ENCODE peak calls at places on chromosomes 7 and 10, in seven cellular contexts. O is natural killer cell, W is esophagus squamous epithelium, Z is uterus, R is cardiac muscle cell, I is left lung, K is RWPE1. A is an unnamed sample.

GRCh38 chr7:69042138-69042537 is 556.1 kb upstream of the AUTS2 start:
- DNase-seq in O (no peak), W (no peak), Z (no peak), R (no peak), I (no peak), K (no peak), A (no peak)

GRCh38 chr7:43112088-43112940 is at the start of gene HECW1:
- DNase-seq in O (no peak), W (no peak), Z (no peak), R (no peak), I (no peak), K (no peak), A (no peak)

GRCh38 chr7:108158766-108159165 is 28.6 kb upstream of the LAMB4 start:
- DNase-seq in O (no peak), W (no peak), Z (no peak), R (peak), I (no peak), K (peak), A (no peak)

GRCh38 chr7:946256-946996 is 8.1 kb downstream of the ADAP1 start:
- DNase-seq in O (no peak), W (no peak), Z (no peak), R (no peak), I (no peak), K (no peak), A (no peak)

GRCh38 chr10:69362471-69362954 is 54.2 kb downstream of the TACR2 start:
- DNase-seq in O (no peak), W (no peak), Z (no peak), R (peak), I (peak), K (peak), A (no peak)

GRCh38 chr7:7438851-7439250 is 96.8 kb downstream of the COL28A1 start:
- DNase-seq in O (no peak), W (no peak), Z (no peak), R (peak), I (no peak), K (peak), A (no peak)

GRCh38 chr7:104902183-104902582 is 111.8 kb upstream of the KMT2E start:
- DNase-seq in O (no peak), W (no peak), Z (no peak), R (no peak), I (no peak), K (no peak), A (no peak)

GRCh38 chr10:131650169-131650705 is 250.6 kb upstream of the PPP2R2D start:
- DNase-seq in O (no peak), W (no peak), Z (no peak), R (no peak), I (no peak), K (no peak), A (no peak)

GRCh38 chr10:87976101-87976743 is 112.8 kb downstream of the PTEN start:
- DNase-seq in O (no peak), W (no peak), Z (no peak), R (peak), I (no peak), K (peak), A (no peak)

GRCh38 chr10:119724630-119725549 is 960 bp upstream of the INPP5F start:
- DNase-seq in O (no peak), W (no peak), Z (no peak), R (peak), I (no peak), K (no peak), A (no peak)

GRCh38 chr7:20227291-20227795 is 10.2 kb upstream of the MACC1 start:
- DNase-seq in O (no peak), W (no peak), Z (no peak), R (no peak), I (no peak), K (no peak), A (no peak)

GRCh38 chr10:11931038-11931437 is 107.9 kb downstream of the PROSER2 start:
- DNase-seq in O (no peak), W (no peak), Z (no peak), R (no peak), I (no peak), K (no peak), A (no peak)

GRCh38 chr7:46485481-46486065 is 564.5 kb upstream of the IGFBP3 start:
- DNase-seq in O (no peak), W (no peak), Z (no peak), R (peak), I (no peak), K (peak), A (no peak)

GRCh38 chr7:22318376-22318775 is 38.6 kb downstream of the RAPGEF5 start:
- DNase-seq in O (no peak), W (no peak), Z (no peak), R (no peak), I (no peak), K (no peak), A (no peak)

GRCh38 chr10:119211176-119211575 is 3.8 kb downstream of the GRK5 start:
- DNase-seq in O (no peak), W (no peak), Z (no peak), R (peak), I (no peak), K (no peak), A (no peak)

GRCh38 chr7:5755704-5756131 is 25.7 kb downstream of the RNF216 start:
- DNase-seq in O (no peak), W (no peak), Z (no peak), R (peak), I (no peak), K (no peak), A (no peak)

GRCh38 chr10:23338155-23338828 is 6.3 kb downstream of the C10orf67 start:
- DNase-seq in O (no peak), W (no peak), Z (no peak), R (peak), I (no peak), K (no peak), A (no peak)

GRCh38 chr10:60427148-60427547 is 37.5 kb upstream of the ANK3 start:
- DNase-seq in O (no peak), W (no peak), Z (no peak), R (no peak), I (no peak), K (no peak), A (no peak)

GRCh38 chr7:121279060-121279620 is 49.7 kb upstream of the WNT16 start:
- DNase-seq in O (no peak), W (no peak), Z (no peak), R (no peak), I (no peak), K (no peak), A (no peak)

GRCh38 chr7:149837620-149838223 is 453 bp upstream of the ZNF862 start:
- DNase-seq in O (no peak), W (no peak), Z (peak), R (no peak), I (peak), K (no peak), A (no peak)

GRCh38 chr10:28219241-28219640 is 83.6 kb downstream of the MPP7 start:
- DNase-seq in O (no peak), W (no peak), Z (no peak), R (peak), I (no peak), K (no peak), A (no peak)

GRCh38 chr7:54985405-54986360 is 33.1 kb upstream of the EGFR start:
- DNase-seq in O (no peak), W (no peak), Z (no peak), R (peak), I (no peak), K (peak), A (no peak)

GRCh38 chr7:140402178-140402835 is 1.6 kb upstream of the RAB19 start:
- DNase-seq in O (no peak), W (no peak), Z (no peak), R (peak), I (no peak), K (peak), A (no peak)

GRCh38 chr7:149558149-149558861 is 60.7 kb upstream of the ZNF746 start:
- DNase-seq in O (no peak), W (no peak), Z (no peak), R (peak), I (peak), K (peak), A (no peak)

GRCh38 chr10:69772933-69773704 is 28.6 kb upstream of the COL13A1 start:
- DNase-seq in O (no peak), W (no peak), Z (no peak), R (no peak), I (no peak), K (no peak), A (no peak)

GRCh38 chr10:119769886-119770285 is 44.0 kb downstream of the INPP5F start:
- DNase-seq in O (no peak), W (no peak), Z (no peak), R (peak), I (no peak), K (peak), A (no peak)

GRCh38 chr7:90625562-90625961 is 29.4 kb downstream of the CDK14 start:
- DNase-seq in O (no peak), W (no peak), Z (peak), R (peak), I (no peak), K (peak), A (no peak)

GRCh38 chr10:27998178-27998953 is 513 bp downstream of the ODAD2 start:
- DNase-seq in O (no peak), W (no peak), Z (no peak), R (peak), I (peak), K (peak), A (peak)

GRCh38 chr10:113034008-113034407 is 84.0 kb downstream of the TCF7L2 start:
- DNase-seq in O (no peak), W (no peak), Z (no peak), R (no peak), I (no peak), K (no peak), A (no peak)

GRCh38 chr10:107767185-107767584 is 602.7 kb upstream of the SORCS1 start:
- DNase-seq in O (no peak), W (no peak), Z (no peak), R (no peak), I (no peak), K (no peak), A (no peak)

GRCh38 chr7:9407816-9408215 is 974.4 kb downstream of the NXPH1 start:
- DNase-seq in O (no peak), W (no peak), Z (no peak), R (no peak), I (no peak), K (peak), A (no peak)

GRCh38 chr7:5525271-5526189 is 101.9 kb upstream of the TNRC18 start:
- DNase-seq in O (no peak), W (no peak), Z (no peak), R (peak), I (no peak), K (no peak), A (no peak)

GRCh38 chr7:28662236-28662635 is 249.9 kb downstream of the CREB5 start:
- DNase-seq in O (no peak), W (no peak), Z (no peak), R (no peak), I (no peak), K (no peak), A (no peak)

GRCh38 chr10:97925308-97925938 is 75.8 kb downstream of the GOLGA7B start:
- DNase-seq in O (no peak), W (no peak), Z (no peak), R (no peak), I (no peak), K (no peak), A (no peak)

DNA sequence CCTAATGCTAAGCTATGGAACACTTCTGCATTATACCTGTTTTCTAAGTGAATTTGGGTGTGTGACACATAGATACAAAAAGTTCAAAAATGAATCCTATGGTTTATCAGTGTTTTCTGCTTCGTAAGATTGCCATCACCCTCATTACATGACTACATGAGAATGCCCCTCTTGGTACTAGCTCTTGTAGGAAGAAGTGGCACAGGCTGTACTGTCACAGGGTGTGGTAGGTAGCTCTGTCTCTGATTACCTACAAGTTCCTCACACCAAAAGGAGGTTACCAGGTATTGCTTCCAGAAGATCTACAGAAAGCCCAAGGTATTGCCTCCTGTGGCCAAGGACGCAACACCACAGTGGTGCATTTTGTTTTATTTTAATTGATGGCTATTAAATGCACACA is 6.4 kb downstream of the OPTN start:
- DNase-seq in O (no peak), W (no peak), Z (no peak), R (no peak), I (no peak), K (no peak), A (no peak)
- TF ChIP-seq CTCF in O (no peak), W (no peak), Z (no peak), R (no peak), I (no peak), K (no peak), A (no peak)

GRCh38 chr7:24891173-24891787 is 88.7 kb downstream of the OSBPL3 start:
- DNase-seq in O (no peak), W (no peak), Z (no peak), R (no peak), I (no peak), K (no peak), A (no peak)

GRCh38 chr7:24889611-24890010 is 90.4 kb downstream of the OSBPL3 start:
- DNase-seq in O (no peak), W (no peak), Z (no peak), R (no peak), I (no peak), K (no peak), A (no peak)

GRCh38 chr7:24896031-24896433 is 83.9 kb downstream of the OSBPL3 start:
- DNase-seq in O (no peak), W (no peak), Z (no peak), R (no peak), I (no peak), K (no peak), A (no peak)

GRCh38 chr7:24898691-24899090 is 81.3 kb downstream of the OSBPL3 start:
- DNase-seq in O (no peak), W (no peak), Z (no peak), R (no peak), I (no peak), K (no peak), A (no peak)

DNA sequence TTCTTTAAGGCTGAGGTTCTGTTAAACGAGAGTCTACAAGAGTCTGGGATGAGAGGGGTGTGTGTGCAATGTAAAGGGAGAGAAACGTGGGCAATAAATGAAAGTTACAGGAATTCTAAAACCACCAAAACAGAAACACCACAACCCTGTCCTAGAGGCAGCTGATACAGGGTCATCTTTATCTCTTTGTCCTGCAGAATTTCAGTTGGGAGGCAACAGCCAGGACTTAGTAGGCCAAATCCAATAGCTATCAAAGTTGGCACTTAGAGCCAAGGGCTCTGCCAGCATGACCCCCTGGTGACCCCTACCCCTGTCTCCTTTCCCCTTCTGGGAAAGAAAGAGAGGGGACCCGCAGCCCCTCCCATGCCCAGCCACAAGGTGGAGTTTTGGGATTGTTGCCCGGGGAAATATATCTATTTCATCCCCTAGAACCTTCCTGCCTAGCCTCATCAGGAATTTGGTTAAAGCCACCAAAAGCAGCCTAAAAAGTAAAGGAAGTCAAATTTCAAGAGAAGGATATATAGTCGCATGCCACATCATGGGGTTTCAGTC is 85.2 kb downstream of the OSBPL3 start:
- DNase-seq in O (no peak), W (no peak), Z (no peak), R (no peak), I (no peak), K (no peak), A (no peak)
- TF ChIP-seq CTCF in O (no peak), W (no peak), Z (no peak), R (peak), I (no peak), K (no peak), A (peak)

DNA sequence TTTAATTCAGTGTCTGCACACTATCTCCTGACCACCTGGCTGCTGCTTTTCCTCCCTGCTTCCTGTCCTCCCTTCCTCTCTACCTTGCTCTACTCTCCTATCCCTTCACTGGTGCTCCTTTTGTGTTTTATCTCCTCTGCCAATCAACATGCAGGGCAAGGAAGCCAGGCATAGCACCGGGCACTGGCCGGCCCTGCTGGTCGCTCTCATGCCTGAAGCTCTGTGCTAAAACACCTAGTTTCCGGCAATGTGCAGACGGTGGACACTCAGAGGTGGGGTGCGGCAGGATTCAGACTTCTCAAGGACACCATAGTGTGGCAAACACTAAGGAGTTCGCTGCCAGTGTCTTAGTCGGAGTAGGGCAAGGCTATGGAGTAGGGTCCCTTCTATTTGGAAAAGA is 177.1 kb downstream of the PRKCQ start:
- DNase-seq in O (no peak), W (no peak), Z (no peak), R (no peak), I (no peak), K (no peak), A (no peak)
- TF ChIP-seq CTCF in O (no peak), W (no peak), Z (no peak), R (no peak), I (no peak), K (no peak), A (no peak)

GRCh38 chr10:6402349-6402709 is 177.7 kb downstream of the PRKCQ start:
- DNase-seq in O (no peak), W (no peak), Z (no peak), R (no peak), I (no peak), K (no peak), A (no peak)

GRCh38 chr10:6400331-6400730 is 179.7 kb downstream of the PRKCQ start:
- DNase-seq in O (no peak), W (no peak), Z (no peak), R (no peak), I (peak), K (no peak), A (no peak)

GRCh38 chr10:6401066-6401465 is 179.0 kb downstream of the PRKCQ start:
- DNase-seq in O (no peak), W (no peak), Z (no peak), R (no peak), I (no peak), K (no peak), A (no peak)

GRCh38 chr10:6399879-6400278 is 180.2 kb downstream of the PRKCQ start:
- DNase-seq in O (no peak), W (no peak), Z (no peak), R (no peak), I (no peak), K (no peak), A (no peak)

GRCh38 chr10:6401562-6402348 is 178.3 kb downstream of the PRKCQ start:
- DNase-seq in O (peak), W (no peak), Z (peak), R (peak), I (peak), K (peak), A (no peak)
- TF ChIP-seq CTCF in O (peak), W (peak), Z (peak), R (peak), I (peak), K (peak), A (peak)